ENCODE peak calls at places on chromosome 12, in ten cellular contexts. U is psoas muscle, T is A549, F is OCI-LY7, R is astrocyte, G is pancreas, N is DND-41, B is trophoblast cell, I is HCT116, L is fibroblast of lung. P is an unnamed sample.

GRCh38 chr12:123914726-123915345 is 57.8 kb downstream of the CCDC92 start:
- DNase-seq in U (peak; percentile 34), T (no peak), F (no peak), R (no peak), G (no peak), N (no peak), B (no peak), I (no peak), L (no peak), P (no peak)

GRCh38 chr12:100515956-100516355 is 42.3 kb downstream of the NR1H4 start:
- DNase-seq in U (no peak), T (no peak), F (no peak), R (peak; percentile 14), G (no peak), N (no peak), B (no peak), I (no peak), L (peak; percentile 23), P (peak; percentile 50)

GRCh38 chr12:120538281-120539156 is 4.4 kb downstream of the RNF10 start:
- DNase-seq in U (peak; percentile 89), T (peak; percentile 36), F (no peak), R (peak; percentile 77), G (peak; percentile 61), N (no peak), B (peak; percentile 22), I (no peak), L (peak; percentile 84), P (no peak)

GRCh38 chr12:86174188-86174587 is 82.0 kb downstream of the MGAT4C start:
- DNase-seq in U (no peak), T (no peak), F (no peak), R (no peak), G (no peak), N (no peak), B (no peak), I (no peak), L (no peak), P (no peak)

GRCh38 chr12:42056130-42056529 is 88.5 kb downstream of the GXYLT1 start:
- DNase-seq in U (no peak), T (no peak), F (peak; percentile 56), R (no peak), G (no peak), N (no peak), B (no peak), I (no peak), L (no peak), P (no peak)

GRCh38 chr12:129152291-129153075 is 299.2 kb downstream of the GLT1D1 start:
- DNase-seq in U (no peak), T (no peak), F (no peak), R (no peak), G (peak; percentile 21), N (no peak), B (no peak), I (no peak), L (no peak), P (no peak)

GRCh38 chr12:104748790-104749189 is 209.3 kb downstream of the SLC41A2 start:
- DNase-seq in U (no peak), T (no peak), F (no peak), R (peak; percentile 71), G (no peak), N (no peak), B (peak; percentile 79), I (no peak), L (peak; percentile 76), P (no peak)

GRCh38 chr12:60834806-60835205 is 1239.0 kb downstream of the SLC16A7 start:
- DNase-seq in U (no peak), T (no peak), F (no peak), R (no peak), G (no peak), N (no peak), B (no peak), I (no peak), L (no peak), P (no peak)

GRCh38 chr12:96143392-96143791 is 50.8 kb upstream of the ELK3 start:
- DNase-seq in U (no peak), T (no peak), F (peak; percentile 6), R (no peak), G (no peak), N (peak; percentile 8), B (no peak), I (no peak), L (no peak), P (no peak)

GRCh38 chr12:132783917-132784531 is 22.4 kb upstream of the ANKLE2 start:
- DNase-seq in U (no peak), T (no peak), F (no peak), R (no peak), G (no peak), N (no peak), B (peak; percentile 23), I (no peak), L (no peak), P (no peak)

DNA sequence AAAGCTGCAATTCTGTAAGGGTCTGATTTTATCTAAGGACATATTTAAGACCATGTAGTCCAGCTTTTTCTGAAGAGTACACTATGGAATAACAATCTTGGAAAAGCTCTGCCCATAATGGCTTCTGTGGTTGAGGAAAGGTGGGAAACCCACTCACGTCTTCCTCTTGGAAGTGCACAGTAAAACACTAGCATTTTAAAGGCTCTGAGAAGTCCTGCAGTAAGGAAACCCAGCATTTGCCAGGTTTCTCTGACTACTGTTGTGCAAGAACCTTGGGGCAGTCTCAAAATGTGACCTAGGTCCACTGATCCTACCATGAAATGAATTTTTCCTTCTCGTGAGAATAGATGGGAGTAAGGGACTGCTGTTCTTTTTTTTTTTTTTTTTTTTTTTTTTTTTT is 11.9 kb downstream of the MAP1LC3B2 start:
- DNase-seq in U (no peak), T (no peak), F (no peak), R (no peak), G (no peak), N (no peak), B (no peak), I (no peak), L (no peak), P (no peak)
- H3K4me1 ChIP-seq in U (no peaks in the 10 kb centered on the region), T (no peaks in the 10 kb centered on the region), F (no peaks in the 10 kb centered on the region), R (no peaks in the 10 kb centered on the region), G (no peaks in the 10 kb centered on the region), N (peaks cover 6% of the 10 kb centered on the region), B (no peaks in the 10 kb centered on the region), I (no peaks in the 10 kb centered on the region), L (no peaks in the 10 kb centered on the region), P (peaks cover 5% of the 10 kb centered on the region)

DNA sequence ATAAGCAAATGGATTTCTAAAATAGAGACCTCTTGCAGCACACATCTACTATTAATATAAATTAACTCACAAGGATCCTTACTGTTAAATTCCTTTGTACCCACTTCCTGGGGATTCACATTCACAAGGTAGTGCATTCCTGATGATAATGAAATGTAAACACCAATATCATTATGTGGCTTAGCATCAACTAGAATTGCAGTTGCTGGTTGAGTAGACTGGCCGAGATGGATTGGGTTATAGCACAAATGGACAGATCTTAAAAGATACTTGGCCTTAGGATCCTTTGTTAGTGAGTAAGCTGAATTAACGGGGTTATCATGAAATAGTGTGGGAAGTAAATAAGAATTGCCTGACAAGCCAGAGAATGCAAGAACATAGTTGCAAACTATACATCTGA is 369.1 kb downstream of the AEBP2 start:
- DNase-seq in U (no peak), T (no peak), F (no peak), R (peak; percentile 59), G (no peak), N (no peak), B (no peak), I (no peak), L (peak; percentile 64), P (no peak)
- H3K4me3 ChIP-seq in U (no peak overlapping the region), T (no peak overlapping the region), F (no peak overlapping the region), R (no peak overlapping the region), G (no peak overlapping the region), N (no peak overlapping the region), B (no peak overlapping the region), I (no peak overlapping the region), L (no peak overlapping the region), P (no peak overlapping the region)

GRCh38 chr12:20443216-20443615 is 74.9 kb downstream of the PDE3A start:
- DNase-seq in U (no peak), T (no peak), F (no peak), R (no peak), G (no peak), N (no peak), B (no peak), I (no peak), L (no peak), P (no peak)
- H3K4me1 ChIP-seq in U (peaks cover 6% of the 10 kb centered on the region), T (peaks cover 5% of the 10 kb centered on the region), F (no peaks in the 10 kb centered on the region), R (no peaks in the 10 kb centered on the region), G (no peaks in the 10 kb centered on the region), N (no peaks in the 10 kb centered on the region), B (peaks cover 7% of the 10 kb centered on the region), I (no peaks in the 10 kb centered on the region), L (peaks cover 5% of the 10 kb centered on the region), P (no peaks in the 10 kb centered on the region)

GRCh38 chr12:27246141-27246540 is 2.1 kb downstream of the STK38L start:
- DNase-seq in U (no peak), T (no peak), F (no peak), R (no peak), G (no peak), N (no peak), B (no peak), I (no peak), L (no peak), P (peak; percentile 36)
- H3K4me3 ChIP-seq in U (peak overlapping the region; percentile 99), T (no peak overlapping the region), F (peak overlapping the region; percentile 18), R (peak overlapping the region; percentile 80), G (no peak overlapping the region), N (no peak overlapping the region), B (no peak overlapping the region), I (no peak overlapping the region), L (no peak overlapping the region), P (no peak overlapping the region)

DNA sequence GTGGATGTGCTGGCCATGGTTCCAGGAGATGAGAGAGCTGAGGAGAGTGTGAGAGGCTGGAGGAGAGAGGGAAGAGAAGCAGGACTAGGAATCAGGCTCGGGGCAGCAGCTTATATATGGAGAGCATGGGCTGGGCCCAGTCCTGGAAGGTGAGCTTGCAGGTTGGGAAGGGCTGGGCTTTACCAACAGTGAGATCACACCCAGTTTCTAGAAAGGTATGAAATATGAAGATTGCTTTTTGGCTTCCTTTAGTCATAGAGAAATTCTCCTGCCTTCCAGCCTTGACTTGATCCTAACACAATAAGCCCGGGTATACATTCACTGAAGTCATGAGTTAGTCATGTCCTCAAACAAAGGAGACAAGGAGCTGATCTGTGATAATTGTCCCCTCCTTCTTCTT is at the start of gene KRT6A:
- DNase-seq in U (no peak), T (no peak), F (no peak), R (no peak), G (no peak), N (no peak), B (no peak), I (no peak), L (no peak), P (no peak)
- H3K4me1 ChIP-seq in U (no peaks in the 10 kb centered on the region), T (peaks cover 37% of the 10 kb centered on the region), F (peaks cover 21% of the 10 kb centered on the region), R (peaks cover 21% of the 10 kb centered on the region), G (no peaks in the 10 kb centered on the region), N (no peaks in the 10 kb centered on the region), B (peaks cover 10% of the 10 kb centered on the region), I (peaks cover 29% of the 10 kb centered on the region), L (no peaks in the 10 kb centered on the region), P (no peaks in the 10 kb centered on the region)